ENCODE peak calls at places on chromosomes 4 and X, in nine cellular contexts. F, Q, J, I, D, G, N, R and U are unnamed samples.

GRCh38 chr4:129323630-129324029 is 227.7 kb downstream of the C4orf33 start:
- DNase-seq in F (no peak), Q (no peak), J (no peak), I (no peak), D (no peak), G (no peak), N (no peak), R (no peak), U (no peak)

GRCh38 chrX:16699389-16699788 is 13.1 kb downstream of the CTPS2 start:
- DNase-seq in F (no peak), Q (no peak), J (no peak), I (no peak), D (no peak), G (no peak), N (no peak), R (no peak), U (no peak)

GRCh38 chr4:48804584-48805301 is 24.7 kb upstream of the FRYL start:
- DNase-seq in F (no peak), Q (no peak), J (no peak), I (no peak), D (no peak), G (no peak), N (no peak), R (no peak), U (no peak)

GRCh38 chr4:80069837-80070788 is 2.9 kb downstream of the ANTXR2 start:
- DNase-seq in F (peak), Q (no peak), J (peak), I (peak), D (no peak), G (no peak), N (no peak), R (no peak), U (no peak)

GRCh38 chr4:116180056-116180690 is 905.2 kb downstream of the TRAM1L1 start:
- DNase-seq in F (peak), Q (peak), J (no peak), I (peak), D (no peak), G (no peak), N (no peak), R (no peak), U (no peak)

GRCh38 chr4:10335050-10335449 is 122.2 kb downstream of the ZNF518B start:
- DNase-seq in F (no peak), Q (no peak), J (no peak), I (no peak), D (no peak), G (no peak), N (no peak), R (no peak), U (no peak)

GRCh38 chr4:146113171-146113570 is 62.3 kb upstream of the LSM6 start:
- DNase-seq in F (no peak), Q (no peak), J (no peak), I (no peak), D (no peak), G (no peak), N (no peak), R (no peak), U (no peak)

GRCh38 chrX:19904778-19905367 is 17.5 kb upstream of the SH3KBP1 start:
- DNase-seq in F (peak), Q (peak), J (peak), I (peak), D (no peak), G (no peak), N (peak), R (no peak), U (no peak)

GRCh38 chrX:71949363-71949762 is 38.7 kb downstream of the NHSL2 start:
- DNase-seq in F (no peak), Q (no peak), J (no peak), I (no peak), D (no peak), G (no peak), N (no peak), R (no peak), U (no peak)
- TF ChIP-seq CTCF in F (no peak), Q (no peak), J (no peak), I (no peak), D (no peak), G (no peak), N (no peak), R (no peak), U (no peak)

GRCh38 chrX:72545990-72546389 is 26.7 kb downstream of the HDAC8 start:
- DNase-seq in F (no peak), Q (no peak), J (no peak), I (no peak), D (no peak), G (no peak), N (no peak), R (no peak), U (no peak)
- TF ChIP-seq CTCF in F (no peak), Q (peak), J (peak), I (no peak), D (no peak), G (no peak), N (peak), R (no peak), U (no peak)

DNA sequence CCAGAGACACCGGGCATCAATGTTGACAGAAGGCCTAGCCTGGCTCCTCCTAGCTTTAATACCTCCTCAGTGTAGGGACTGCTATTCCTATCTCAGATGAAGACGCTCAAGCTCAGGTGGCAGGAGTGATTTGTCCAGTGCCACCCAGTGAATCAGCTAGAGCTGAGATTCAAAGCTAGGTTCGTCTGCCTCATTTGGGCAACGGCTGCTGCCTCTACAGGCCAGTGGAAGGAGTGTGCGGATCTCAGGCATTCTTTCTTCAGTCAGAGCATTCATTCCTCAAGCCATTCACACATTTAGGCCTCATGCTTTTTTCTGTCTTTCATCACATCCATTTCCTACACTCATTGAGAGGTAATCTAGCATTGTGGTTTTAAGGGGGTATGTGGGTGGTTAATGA is 7.3 kb downstream of the TSR2 start:
- DNase-seq in F (no peak), Q (no peak), J (no peak), I (peak), D (no peak), G (no peak), N (peak), R (no peak), U (no peak)
- TF ChIP-seq CTCF in F (peak), Q (peak), J (peak), I (peak), D (no peak), G (no peak), N (peak), R (no peak), U (peak)

GRCh38 chrX:85052636-85053343 is 49.1 kb downstream of the APOOL start:
- DNase-seq in F (no peak), Q (peak), J (peak), I (peak), D (no peak), G (no peak), N (no peak), R (no peak), U (peak)
- TF ChIP-seq CTCF in F (no peak), Q (peak), J (peak), I (peak), D (no peak), G (peak), N (peak), R (peak), U (peak)